ENCODE peak calls at places on chromosomes 3 and 15, in four cellular contexts. H is lower lobe of right lung, S is psoas muscle, P is colonic mucosa. U is an unnamed sample.
A peak's percentile ranks its signal among the peaks of the same experiment; 100 is the strongest.

GRCh38 chr3:5505997-5506396 is 318.5 kb downstream of the EDEM1 start:
- DNase-seq in P (no peak), H (no peak), S (no peak), U (no peak)

GRCh38 chr3:29805757-29806156 is 524.9 kb downstream of the RBMS3 start:
- DNase-seq in S (no peak), H (no peak), P (no peak), U (no peak)

GRCh38 chr3:133949438-133949837 is 53.8 kb upstream of the RAB6B start:
- DNase-seq in P (no peak), H (no peak), S (no peak), U (no peak)

GRCh38 chr15:72034351-72034750 is 83.6 kb downstream of the MYO9A start:
- DNase-seq in H (no peak), P (no peak), S (no peak), U (no peak)

GRCh38 chr3:183281126-183281797 is 28.2 kb downstream of the B3GNT5 start:
- DNase-seq in H (no peak), P (no peak), S (no peak), U (no peak)

GRCh38 chr15:42070966-42071350 is 23.4 kb downstream of the PLA2G4D start:
- DNase-seq in S (no peak), P (no peak), H (no peak), U (no peak)

GRCh38 chr15:37995461-37996347 is 61.3 kb downstream of the TMCO5A start:
- DNase-seq in H (no peak), P (no peak), S (no peak), U (no peak)

GRCh38 chr15:81106560-81106959 is 27.5 kb upstream of the CFAP161 start:
- DNase-seq in P (peak; percentile 45), S (no peak), H (no peak), U (no peak)

GRCh38 chr15:28185148-28185895 is 86.2 kb upstream of the OCA2 start:
- DNase-seq in H (no peak), P (no peak), S (no peak), U (no peak)

GRCh38 chr3:46979958-46980497 is 562 bp downstream of the NBEAL2 start:
- DNase-seq in P (peak; percentile 50), S (peak; percentile 75), H (peak; percentile 70), U (peak; percentile 76)

GRCh38 chr3:28916713-28917499 is 364.0 kb upstream of the RBMS3 start:
- DNase-seq in S (peak; percentile 78), P (peak; percentile 32), H (peak; percentile 42), U (no peak)

GRCh38 chr15:81211376-81211775 is 14.7 kb downstream of the IL16 start:
- DNase-seq in H (no peak), S (no peak), P (no peak), U (no peak)

GRCh38 chr3:60301142-60301541 is 950.1 kb downstream of the FHIT start:
- DNase-seq in P (no peak), S (no peak), H (no peak), U (no peak)

GRCh38 chr3:32821686-32822296 is 4.0 kb downstream of the TRIM71 start:
- DNase-seq in P (no peak), H (peak; percentile 49), S (no peak), U (no peak)

GRCh38 chr3:53709256-53709655 is 137.0 kb downstream of the CHDH start:
- DNase-seq in H (no peak), S (no peak), P (no peak), U (no peak)

GRCh38 chr15:75177360-75178071 is 24.2 kb upstream of the C15orf39 start:
- DNase-seq in P (no peak), S (no peak), H (no peak), U (no peak)

GRCh38 chr3:130896101-130896500 is 2.2 kb downstream of the ATP2C1 start:
- DNase-seq in H (no peak), S (no peak), P (no peak), U (no peak)

GRCh38 chr3:144272715-144273114 is 301.1 kb downstream of the DIPK2A start:
- DNase-seq in P (no peak), S (no peak), H (no peak), U (no peak)

GRCh38 chr15:95988574-95988887 is 342.0 kb upstream of the NR2F2 start:
- DNase-seq in S (no peak), H (no peak), P (no peak), U (no peak)

GRCh38 chr3:56855856-56856538 is 54.2 kb upstream of the ARHGEF3 start:
- DNase-seq in S (no peak), H (peak; percentile 54), P (peak; percentile 40), U (no peak)

GRCh38 chr3:87473944-87474343 is 197.6 kb upstream of the POU1F1 start:
- DNase-seq in H (no peak), S (no peak), P (no peak), U (no peak)

GRCh38 chr3:69724722-69725435 is 14.4 kb upstream of the MITF start:
- DNase-seq in H (no peak), S (no peak), P (no peak), U (no peak)

GRCh38 chr3:16290007-16290826 is 25.2 kb downstream of the OXNAD1 start:
- DNase-seq in H (no peak), S (no peak), P (peak; percentile 65), U (no peak)

GRCh38 chr15:41882689-41883483 is 11.0 kb downstream of the SPTBN5 start:
- DNase-seq in S (no peak), P (no peak), H (no peak), U (peak; percentile 79)

GRCh38 chr3:158539414-158540014 is 31.5 kb upstream of the MLF1 start:
- DNase-seq in P (peak; percentile 47), H (no peak), S (no peak), U (no peak)

GRCh38 chr15:67225336-67225735 is 29.1 kb downstream of the AAGAB start:
- DNase-seq in H (no peak), P (no peak), S (no peak), U (no peak)

GRCh38 chr3:54122802-54123537 is 618 bp downstream of the CACNA2D3 start:
- DNase-seq in P (no peak), H (no peak), S (no peak), U (no peak)

DNA sequence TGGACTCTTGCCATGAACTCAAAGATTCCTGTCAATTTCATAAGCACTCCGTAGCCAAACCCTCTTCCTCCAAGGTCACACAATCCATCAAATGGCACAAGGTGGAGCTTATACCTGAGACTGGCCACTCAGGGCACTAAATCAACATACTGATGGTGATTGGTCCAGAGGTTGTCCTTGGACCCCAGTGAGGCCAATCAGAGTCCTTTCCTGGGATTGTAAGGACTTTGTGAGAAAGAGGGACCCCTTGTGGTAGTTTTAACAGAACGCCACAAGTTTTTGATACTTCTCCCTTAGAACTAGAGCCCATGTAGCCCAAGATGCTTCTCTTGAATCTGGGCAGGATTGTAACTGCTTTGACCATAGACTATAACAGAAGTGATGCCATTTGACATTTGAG is 44.4 kb upstream of the LARS2 start:
- DNase-seq in S (no peak), P (no peak), H (no peak), U (no peak)
- TF ChIP-seq CTCF in S (no peak), P (no peak), H (peak; percentile 6), U (no peak)

GRCh38 chr15:63417721-63418120 is 36.1 kb upstream of the CA12 start:
- DNase-seq in H (no peak), P (no peak), S (no peak), U (no peak)

GRCh38 chr15:63422891-63423290 is 41.2 kb upstream of the CA12 start:
- DNase-seq in P (no peak), H (no peak), S (no peak), U (no peak)

GRCh38 chr15:63425426-63425825 is 43.8 kb upstream of the CA12 start:
- DNase-seq in S (no peak), P (no peak), H (no peak), U (no peak)

GRCh38 chr15:63421433-63421832 is 39.8 kb upstream of the CA12 start:
- DNase-seq in P (no peak), H (no peak), S (no peak), U (no peak)

GRCh38 chr15:63420333-63420741 is 38.7 kb upstream of the CA12 start:
- DNase-seq in H (no peak), S (no peak), P (no peak), U (no peak)
- TF ChIP-seq CTCF in H (no peak), S (no peak), P (no peak), U (peak; percentile 18)

GRCh38 chr15:33357845-33358244 is 47.1 kb downstream of the RYR3 start:
- DNase-seq in H (no peak), P (no peak), S (no peak), U (no peak)

GRCh38 chr15:33358303-33358702 is 47.5 kb downstream of the RYR3 start:
- DNase-seq in P (no peak), H (no peak), S (no peak), U (no peak)

DNA sequence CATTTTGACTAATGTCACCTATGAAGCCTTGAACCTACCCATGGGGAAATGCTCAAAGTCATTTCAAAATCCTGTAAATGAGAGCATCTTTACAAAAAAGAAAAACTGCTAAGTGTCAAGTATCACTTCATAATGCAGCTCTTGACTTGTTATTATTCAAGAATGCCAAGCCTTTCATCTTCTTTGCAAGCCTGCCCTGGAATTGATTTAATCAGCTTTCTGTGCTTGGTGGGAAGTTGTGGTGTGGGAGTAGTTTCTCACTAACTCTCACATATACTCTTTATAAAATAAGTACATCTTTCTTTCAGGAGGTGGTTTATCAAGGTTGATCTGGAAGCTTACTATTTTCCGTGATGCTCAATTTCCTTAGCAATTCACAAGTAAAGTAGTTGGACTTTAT is 43.6 kb downstream of the RYR3 start:
- DNase-seq in H (no peak), P (no peak), S (no peak), U (no peak)
- TF ChIP-seq CTCF in H (no peak), P (no peak), S (no peak), U (no peak)

GRCh38 chr15:90160781-90161727 is 40.1 kb upstream of the SEMA4B start:
- DNase-seq in S (no peak), P (peak; percentile 91), H (peak; percentile 78), U (no peak)
- TF ChIP-seq CTCF in S (no peak), P (no peak), H (no peak), U (no peak)

DNA sequence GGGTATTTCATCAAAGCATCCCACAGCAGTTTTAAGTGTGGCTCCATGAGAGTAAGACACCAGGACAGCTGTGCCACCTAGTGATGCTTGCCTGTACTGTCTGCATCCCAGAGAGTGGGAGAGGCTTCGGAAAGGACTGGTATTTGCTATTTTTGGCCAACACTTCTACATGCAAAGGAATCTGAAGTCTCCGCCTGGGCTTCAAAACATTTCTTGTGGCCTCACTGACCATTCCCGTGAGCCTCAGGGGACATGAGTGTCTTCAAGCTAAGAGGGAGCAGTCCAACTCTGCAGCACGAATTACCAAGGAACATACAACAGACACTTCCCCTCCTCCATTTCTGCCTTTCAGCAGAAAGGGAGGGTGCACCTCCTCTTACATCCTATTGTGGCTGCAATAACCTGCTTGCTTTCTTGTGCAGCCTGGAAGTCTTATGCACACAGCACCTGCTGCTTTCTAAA is 177.5 kb downstream of the RORA start:
- DNase-seq in P (peak; percentile 25), H (no peak), S (peak; percentile 62), U (no peak)
- TF ChIP-seq CTCF in P (peak; percentile 32), H (peak; percentile 48), S (peak; percentile 64), U (peak; percentile 89)